ENCODE peak calls at places on chromosomes 16 and 17, in four cellular contexts. One of them, this sample, is unnamed.

GRCh38 chr16:10538583-10538982 is 41.8 kb downstream of the EMP2 start:
- DNase-seq in fibroblast of pulmonary artery: no peak
- DNase-seq in fibroblast of lung: no peak
- DNase-seq in cardiac fibroblast: no peak
- DNase-seq in this sample: no peak

GRCh38 chr16:80122155-80122554 is 418.6 kb upstream of the DYNLRB2 start:
- DNase-seq in fibroblast of pulmonary artery: peak; percentile 24
- DNase-seq in cardiac fibroblast: peak; percentile 70
- DNase-seq in fibroblast of lung: peak; percentile 75
- DNase-seq in this sample: no peak

GRCh38 chr17:75872434-75873351 is 5.7 kb downstream of the TRIM47 start:
- DNase-seq in fibroblast of pulmonary artery: peak; percentile 89
- DNase-seq in fibroblast of lung: peak; percentile 75
- DNase-seq in cardiac fibroblast: peak; percentile 92
- DNase-seq in this sample: no peak

GRCh38 chr16:66223176-66223780 is 143.2 kb upstream of the CDH5 start:
- DNase-seq in fibroblast of lung: peak; percentile 39
- DNase-seq in fibroblast of pulmonary artery: peak; percentile 75
- DNase-seq in cardiac fibroblast: peak; percentile 93
- DNase-seq in this sample: no peak

GRCh38 chr17:14903810-14904209 is 361.3 kb downstream of the PMP22 start:
- DNase-seq in cardiac fibroblast: peak; percentile 5
- DNase-seq in fibroblast of pulmonary artery: no peak
- DNase-seq in fibroblast of lung: no peak
- DNase-seq in this sample: no peak

GRCh38 chr17:49343273-49343672 is 18.8 kb downstream of the ZNF652 start:
- DNase-seq in cardiac fibroblast: peak; percentile 42
- DNase-seq in fibroblast of pulmonary artery: peak; percentile 20
- DNase-seq in fibroblast of lung: no peak
- DNase-seq in this sample: no peak

GRCh38 chr16:54936086-54936978 is 5.7 kb downstream of the IRX5 start:
- DNase-seq in fibroblast of pulmonary artery: no peak
- DNase-seq in cardiac fibroblast: peak; percentile 32
- DNase-seq in fibroblast of lung: no peak
- DNase-seq in this sample: no peak

GRCh38 chr17:14311979-14312378 is 11.1 kb downstream of the HS3ST3B1 start:
- DNase-seq in fibroblast of lung: no peak
- DNase-seq in cardiac fibroblast: no peak
- DNase-seq in fibroblast of pulmonary artery: no peak
- DNase-seq in this sample: no peak

GRCh38 chr17:64460955-64461354 is 12.0 kb downstream of the MILR1 start:
- DNase-seq in fibroblast of lung: peak; percentile 29
- DNase-seq in cardiac fibroblast: peak; percentile 48
- DNase-seq in fibroblast of pulmonary artery: peak; percentile 32
- DNase-seq in this sample: no peak

GRCh38 chr16:67845291-67846062 is 1.3 kb upstream of the NUTF2 start:
- DNase-seq in fibroblast of pulmonary artery: no peak
- DNase-seq in fibroblast of lung: no peak
- DNase-seq in cardiac fibroblast: no peak
- DNase-seq in this sample: no peak

GRCh38 chr17:41520821-41521521 is 2.3 kb upstream of the KRT15 start:
- DNase-seq in fibroblast of pulmonary artery: no peak
- DNase-seq in fibroblast of lung: no peak
- DNase-seq in cardiac fibroblast: no peak
- DNase-seq in this sample: no peak

GRCh38 chr16:31093132-31093703 is 1.4 kb downstream of the VKORC1 start:
- DNase-seq in fibroblast of lung: no peak
- DNase-seq in fibroblast of pulmonary artery: no peak
- DNase-seq in cardiac fibroblast: peak; percentile 27
- DNase-seq in this sample: no peak

GRCh38 chr17:68455756-68456528 is 1.4 kb downstream of the WIPI1 start:
- DNase-seq in fibroblast of pulmonary artery: peak; percentile 95
- DNase-seq in cardiac fibroblast: peak; percentile 91
- DNase-seq in fibroblast of lung: peak; percentile 98
- DNase-seq in this sample: peak; percentile 44

GRCh38 chr17:19461139-19461538 is 50.1 kb downstream of the RNF112 start:
- DNase-seq in fibroblast of lung: no peak
- DNase-seq in fibroblast of pulmonary artery: no peak
- DNase-seq in cardiac fibroblast: no peak
- DNase-seq in this sample: no peak

GRCh38 chr17:199806-200603 is 18.6 kb upstream of the DOC2B start:
- DNase-seq in fibroblast of lung: no peak
- DNase-seq in cardiac fibroblast: peak; percentile 10
- DNase-seq in fibroblast of pulmonary artery: peak; percentile 7
- DNase-seq in this sample: no peak

GRCh38 chr17:13437966-13438779 is 163.6 kb downstream of the HS3ST3A1 start:
- DNase-seq in fibroblast of lung: peak; percentile 52
- DNase-seq in fibroblast of pulmonary artery: no peak
- DNase-seq in cardiac fibroblast: no peak
- DNase-seq in this sample: peak; percentile 31

GRCh38 chr17:39014795-39015545 is 47.8 kb upstream of the FBXO47 start:
- DNase-seq in cardiac fibroblast: no peak
- DNase-seq in fibroblast of lung: no peak
- DNase-seq in fibroblast of pulmonary artery: peak; percentile 46
- DNase-seq in this sample: no peak

GRCh38 chr17:73419896-73420295 is 108.1 kb upstream of the CDC42EP4 start:
- DNase-seq in fibroblast of lung: peak; percentile 11
- DNase-seq in fibroblast of pulmonary artery: no peak
- DNase-seq in cardiac fibroblast: no peak
- DNase-seq in this sample: no peak

GRCh38 chr17:37667039-37667438 is 23.8 kb upstream of the DDX52 start:
- DNase-seq in fibroblast of lung: no peak
- DNase-seq in cardiac fibroblast: no peak
- DNase-seq in fibroblast of pulmonary artery: no peak
- DNase-seq in this sample: no peak

GRCh38 chr16:82945420-82946096 is 318.8 kb downstream of the CDH13 start:
- DNase-seq in fibroblast of lung: no peak
- DNase-seq in cardiac fibroblast: no peak
- DNase-seq in fibroblast of pulmonary artery: peak; percentile 27
- DNase-seq in this sample: no peak

GRCh38 chr17:49371178-49371834 is 9.3 kb upstream of the ZNF652 start:
- DNase-seq in fibroblast of lung: no peak
- DNase-seq in fibroblast of pulmonary artery: no peak
- DNase-seq in cardiac fibroblast: no peak
- DNase-seq in this sample: no peak

GRCh38 chr17:32349503-32349853 is 479 bp upstream of the ZNF207 start:
- DNase-seq in fibroblast of lung: no peak
- DNase-seq in cardiac fibroblast: peak; percentile 32
- DNase-seq in fibroblast of pulmonary artery: peak; percentile 27
- DNase-seq in this sample: no peak

GRCh38 chr17:4263282-4264215 is at the start of gene ANKFY1:
- DNase-seq in fibroblast of lung: peak; percentile 93
- DNase-seq in fibroblast of pulmonary artery: peak; percentile 95
- DNase-seq in cardiac fibroblast: peak; percentile 95
- DNase-seq in this sample: peak; percentile 85
- TF ChIP-seq CTCF in fibroblast of lung: no peak
- TF ChIP-seq CTCF in fibroblast of pulmonary artery: no peak
- TF ChIP-seq CTCF in cardiac fibroblast: no peak
- TF ChIP-seq CTCF in this sample: peak; percentile 3

GRCh38 chr16:14186954-14187306 is 115.8 kb downstream of the MRTFB start:
- DNase-seq in fibroblast of pulmonary artery: no peak
- DNase-seq in fibroblast of lung: no peak
- DNase-seq in cardiac fibroblast: no peak
- DNase-seq in this sample: no peak
- H3K4me3 ChIP-seq in fibroblast of pulmonary artery: peak overlapping the region; percentile 45
- H3K4me3 ChIP-seq in fibroblast of lung: peak overlapping the region; percentile 16
- H3K4me3 ChIP-seq in cardiac fibroblast: peak overlapping the region; percentile 30
- H3K4me3 ChIP-seq in this sample: peak overlapping the region; percentile 41

GRCh38 chr17:72121164-72122001 is 563 bp downstream of the SOX9 start:
- DNase-seq in fibroblast of pulmonary artery: peak; percentile 70
- DNase-seq in cardiac fibroblast: peak; percentile 72
- DNase-seq in fibroblast of lung: peak; percentile 75
- DNase-seq in this sample: no peak
- TF ChIP-seq CTCF in fibroblast of pulmonary artery: no peak
- TF ChIP-seq CTCF in cardiac fibroblast: no peak
- TF ChIP-seq CTCF in fibroblast of lung: no peak
- TF ChIP-seq CTCF in this sample: peak; percentile 29

GRCh38 chr17:48022906-48023305 is 14.7 kb downstream of the COPZ2 start:
- DNase-seq in fibroblast of lung: no peak
- DNase-seq in fibroblast of pulmonary artery: no peak
- DNase-seq in cardiac fibroblast: no peak
- DNase-seq in this sample: no peak
- H3K4me3 ChIP-seq in fibroblast of lung: no peak overlapping the region
- H3K4me3 ChIP-seq in fibroblast of pulmonary artery: no peak overlapping the region
- H3K4me3 ChIP-seq in cardiac fibroblast: no peak overlapping the region
- H3K4me3 ChIP-seq in this sample: no peak overlapping the region

DNA sequence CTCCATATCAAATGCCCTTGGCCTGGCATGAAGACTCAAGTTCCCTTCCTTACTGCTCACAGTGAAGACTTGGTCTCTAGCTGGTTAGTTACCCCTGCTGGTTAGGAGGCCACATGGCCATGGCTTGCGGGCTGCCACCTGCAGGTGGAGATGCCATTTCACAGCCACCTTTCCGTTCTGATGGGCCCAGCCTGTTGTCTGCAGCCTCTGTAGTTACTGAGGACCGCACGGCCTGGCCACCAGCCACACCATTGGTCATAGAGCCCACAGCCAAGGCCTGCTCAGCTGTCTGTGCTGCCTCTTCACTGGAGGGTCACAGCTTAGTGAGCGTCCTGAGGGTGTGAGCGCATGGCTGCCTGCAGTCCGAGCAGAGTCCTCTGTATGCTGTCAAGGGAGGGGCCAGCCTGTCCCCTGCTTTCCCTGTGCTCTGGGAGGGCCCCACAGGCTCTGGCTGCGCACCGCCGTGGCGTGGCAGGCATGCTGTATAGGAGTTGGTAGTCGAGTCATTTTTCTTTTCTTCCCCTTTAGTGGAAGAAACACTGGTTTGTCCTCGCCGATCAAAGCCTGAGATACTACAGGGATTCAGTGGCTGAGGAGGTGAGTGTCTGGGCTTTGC is 59.2 kb downstream of the PLD6 start:
- DNase-seq in fibroblast of lung: no peak
- DNase-seq in cardiac fibroblast: no peak
- DNase-seq in fibroblast of pulmonary artery: no peak
- DNase-seq in this sample: no peak
- TF ChIP-seq CTCF in fibroblast of lung: no peak
- TF ChIP-seq CTCF in cardiac fibroblast: peak; percentile 13
- TF ChIP-seq CTCF in fibroblast of pulmonary artery: no peak
- TF ChIP-seq CTCF in this sample: peak; percentile 35

This sample was measured in astrocyte of the cerebellum.